ENCODE peak calls at places on chromosomes 3 and 15, in four cellular contexts. One of them, this sample, is unnamed.

GRCh38 chr15:66633346-66633745 is 67.5 kb upstream of the LCTL start:
- DNase-seq in NCI-H1105 treated with DMSO at 0.1 percent for 48 hours: no peak
- DNase-seq in NT2/D1: no peak
- DNase-seq in H4: no peak
- DNase-seq in this sample: no peak

GRCh38 chr3:177388209-177388608 is 190.9 kb upstream of the TBL1XR1 start:
- DNase-seq in NCI-H1105 treated with DMSO at 0.1 percent for 48 hours: no peak
- DNase-seq in NT2/D1: no peak
- DNase-seq in H4: no peak
- DNase-seq in this sample: no peak

GRCh38 chr3:139585820-139586219 is 46.3 kb upstream of the RBP1 start:
- DNase-seq in NCI-H1105 treated with DMSO at 0.1 percent for 48 hours: no peak
- DNase-seq in NT2/D1: no peak
- DNase-seq in H4: no peak
- DNase-seq in this sample: no peak

GRCh38 chr15:67462802-67463201 is 58.1 kb upstream of the C15orf61 start:
- DNase-seq in NCI-H1105 treated with DMSO at 0.1 percent for 48 hours: no peak
- DNase-seq in NT2/D1: no peak
- DNase-seq in H4: no peak
- DNase-seq in this sample: no peak

GRCh38 chr3:153880493-153880892 is 240.7 kb upstream of the ARHGEF26 start:
- DNase-seq in NCI-H1105 treated with DMSO at 0.1 percent for 48 hours: no peak
- DNase-seq in NT2/D1: no peak
- DNase-seq in H4: no peak
- DNase-seq in this sample: no peak

GRCh38 chr3:186949281-186949982 is 19.1 kb downstream of the ST6GAL1 start:
- DNase-seq in NCI-H1105 treated with DMSO at 0.1 percent for 48 hours: no peak
- DNase-seq in NT2/D1: no peak
- DNase-seq in H4: no peak
- DNase-seq in this sample: no peak

GRCh38 chr15:29935296-29936020 is 113.2 kb upstream of the TJP1 start:
- DNase-seq in NCI-H1105 treated with DMSO at 0.1 percent for 48 hours: no peak
- DNase-seq in NT2/D1: no peak
- DNase-seq in H4: no peak
- DNase-seq in this sample: no peak

GRCh38 chr3:69088033-69088432 is 3.3 kb downstream of the ARL6IP5 start:
- DNase-seq in NCI-H1105 treated with DMSO at 0.1 percent for 48 hours: no peak
- DNase-seq in NT2/D1: no peak
- DNase-seq in H4: no peak
- DNase-seq in this sample: no peak

GRCh38 chr3:108578064-108578463 is 11.2 kb downstream of the CIP2A start:
- DNase-seq in NCI-H1105 treated with DMSO at 0.1 percent for 48 hours: no peak
- DNase-seq in NT2/D1: no peak
- DNase-seq in H4: no peak
- DNase-seq in this sample: no peak

GRCh38 chr3:113211370-113212154 is at the start of gene BOC:
- DNase-seq in NCI-H1105 treated with DMSO at 0.1 percent for 48 hours: peak; percentile 27
- DNase-seq in NT2/D1: no peak
- DNase-seq in H4: peak; percentile 52
- DNase-seq in this sample: no peak

GRCh38 chr15:89090791-89091666 is 2.8 kb downstream of the ABHD2 start:
- DNase-seq in NCI-H1105 treated with DMSO at 0.1 percent for 48 hours: peak; percentile 40
- DNase-seq in NT2/D1: no peak
- DNase-seq in H4: peak; percentile 76
- DNase-seq in this sample: no peak

GRCh38 chr3:143120716-143121239 is 1.2 kb downstream of the CHST2 start:
- DNase-seq in NCI-H1105 treated with DMSO at 0.1 percent for 48 hours: no peak
- DNase-seq in NT2/D1: no peak
- DNase-seq in H4: no peak
- DNase-seq in this sample: no peak

GRCh38 chr3:39191103-39191502 is 1.3 kb downstream of the XIRP1 start:
- DNase-seq in NCI-H1105 treated with DMSO at 0.1 percent for 48 hours: no peak
- DNase-seq in NT2/D1: no peak
- DNase-seq in H4: no peak
- DNase-seq in this sample: no peak

GRCh38 chr3:29612536-29612935 is 331.7 kb downstream of the RBMS3 start:
- DNase-seq in NCI-H1105 treated with DMSO at 0.1 percent for 48 hours: no peak
- DNase-seq in NT2/D1: no peak
- DNase-seq in H4: no peak
- DNase-seq in this sample: no peak

GRCh38 chr3:32856355-32856889 is 38.6 kb downstream of the TRIM71 start:
- DNase-seq in NCI-H1105 treated with DMSO at 0.1 percent for 48 hours: no peak
- DNase-seq in NT2/D1: no peak
- DNase-seq in H4: no peak
- DNase-seq in this sample: no peak

GRCh38 chr15:78325092-78325843 is 14.9 kb upstream of the CRABP1 start:
- DNase-seq in NCI-H1105 treated with DMSO at 0.1 percent for 48 hours: no peak
- DNase-seq in NT2/D1: no peak
- DNase-seq in H4: peak; percentile 47
- DNase-seq in this sample: no peak

GRCh38 chr3:132029182-132029902 is 5.5 kb downstream of the CPNE4 start:
- DNase-seq in NCI-H1105 treated with DMSO at 0.1 percent for 48 hours: peak; percentile 97
- DNase-seq in NT2/D1: peak; percentile 90
- DNase-seq in H4: peak; percentile 79
- DNase-seq in this sample: no peak

GRCh38 chr3:12495749-12496452 is 11.6 kb downstream of the TSEN2 start:
- DNase-seq in NCI-H1105 treated with DMSO at 0.1 percent for 48 hours: no peak
- DNase-seq in NT2/D1: no peak
- DNase-seq in H4: no peak
- DNase-seq in this sample: no peak

GRCh38 chr15:33104276-33104675 is 90.2 kb downstream of the FMN1 start:
- DNase-seq in NCI-H1105 treated with DMSO at 0.1 percent for 48 hours: no peak
- DNase-seq in NT2/D1: no peak
- DNase-seq in H4: peak; percentile 21
- DNase-seq in this sample: no peak

GRCh38 chr3:36557021-36557707 is 176.9 kb downstream of the STAC start:
- DNase-seq in NCI-H1105 treated with DMSO at 0.1 percent for 48 hours: no peak
- DNase-seq in NT2/D1: no peak
- DNase-seq in H4: no peak
- DNase-seq in this sample: no peak

GRCh38 chr15:90039996-90040395 is 38.9 kb downstream of the ZNF710 start:
- DNase-seq in NCI-H1105 treated with DMSO at 0.1 percent for 48 hours: no peak
- DNase-seq in NT2/D1: no peak
- DNase-seq in H4: no peak
- DNase-seq in this sample: no peak

GRCh38 chr3:135895106-135895733 is 70.3 kb upstream of the PPP2R3A start:
- DNase-seq in NCI-H1105 treated with DMSO at 0.1 percent for 48 hours: peak; percentile 93
- DNase-seq in NT2/D1: peak; percentile 84
- DNase-seq in H4: peak; percentile 78
- DNase-seq in this sample: no peak

GRCh38 chr3:104437891-104438290 is 928.8 kb upstream of the ALCAM start:
- DNase-seq in NCI-H1105 treated with DMSO at 0.1 percent for 48 hours: no peak
- DNase-seq in NT2/D1: peak; percentile 8
- DNase-seq in H4: peak; percentile 11
- DNase-seq in this sample: no peak

GRCh38 chr3:110971010-110971585 is 100.5 kb upstream of the NECTIN3 start:
- DNase-seq in NCI-H1105 treated with DMSO at 0.1 percent for 48 hours: no peak
- DNase-seq in NT2/D1: no peak
- DNase-seq in H4: peak; percentile 60
- DNase-seq in this sample: no peak

GRCh38 chr3:32860499-32860898 is 42.7 kb downstream of the TRIM71 start:
- DNase-seq in NCI-H1105 treated with DMSO at 0.1 percent for 48 hours: no peak
- DNase-seq in NT2/D1: no peak
- DNase-seq in H4: no peak
- DNase-seq in this sample: no peak

GRCh38 chr15:28128036-28128435 is 28.9 kb upstream of the OCA2 start:
- DNase-seq in NCI-H1105 treated with DMSO at 0.1 percent for 48 hours: no peak
- DNase-seq in NT2/D1: no peak
- DNase-seq in H4: no peak
- DNase-seq in this sample: no peak

GRCh38 chr15:94576889-94577533 is 345.6 kb downstream of the MCTP2 start:
- DNase-seq in NCI-H1105 treated with DMSO at 0.1 percent for 48 hours: peak; percentile 11
- DNase-seq in NT2/D1: peak; percentile 54
- DNase-seq in H4: peak; percentile 29
- DNase-seq in this sample: no peak

GRCh38 chr3:28726840-28727239 is 378.2 kb upstream of the AZI2 start:
- DNase-seq in NCI-H1105 treated with DMSO at 0.1 percent for 48 hours: peak; percentile 10
- DNase-seq in NT2/D1: peak; percentile 42
- DNase-seq in H4: peak; percentile 18
- DNase-seq in this sample: no peak

GRCh38 chr15:83838763-83839162 is 184.8 kb downstream of the ADAMTSL3 start:
- DNase-seq in NCI-H1105 treated with DMSO at 0.1 percent for 48 hours: no peak
- DNase-seq in NT2/D1: no peak
- DNase-seq in H4: no peak
- DNase-seq in this sample: no peak

GRCh38 chr3:175988401-175988800 is 1129.3 kb downstream of the NAALADL2 start:
- DNase-seq in NCI-H1105 treated with DMSO at 0.1 percent for 48 hours: no peak
- DNase-seq in NT2/D1: no peak
- DNase-seq in H4: no peak
- DNase-seq in this sample: no peak

GRCh38 chr15:70347766-70348558 is 250.2 kb upstream of the TLE3 start:
- DNase-seq in NCI-H1105 treated with DMSO at 0.1 percent for 48 hours: peak; percentile 38
- DNase-seq in NT2/D1: no peak
- DNase-seq in H4: no peak
- DNase-seq in this sample: no peak

GRCh38 chr3:197891-198491 is 1.4 kb downstream of the CHL1 start:
- DNase-seq in NCI-H1105 treated with DMSO at 0.1 percent for 48 hours: peak; percentile 15
- DNase-seq in NT2/D1: no peak
- DNase-seq in H4: no peak
- DNase-seq in this sample: no peak

GRCh38 chr15:47551559-47551958 is 165.7 kb upstream of the SEMA6D start:
- DNase-seq in NCI-H1105 treated with DMSO at 0.1 percent for 48 hours: no peak
- DNase-seq in NT2/D1: no peak
- DNase-seq in H4: no peak
- DNase-seq in this sample: no peak

GRCh38 chr3:121969631-121970030 is 52.4 kb downstream of the ILDR1 start:
- DNase-seq in NCI-H1105 treated with DMSO at 0.1 percent for 48 hours: no peak
- DNase-seq in NT2/D1: no peak
- DNase-seq in H4: no peak
- DNase-seq in this sample: no peak